ENCODE peak calls at places on chromosomes 12 and 14, in four cellular contexts. C, K, O and Q are unnamed samples.

GRCh38 chr12:68378859-68379628 is 46.9 kb upstream of the MDM1 start:
- DNase-seq in O (peak; percentile 59), C (no peak), K (peak; percentile 53), Q (no peak)

GRCh38 chr14:33134975-33135374 is 196.3 kb downstream of the NPAS3 start:
- DNase-seq in C (no peak), O (no peak), K (no peak), Q (no peak)

GRCh38 chr12:131865196-131865875 is 29.1 kb upstream of the ULK1 start:
- DNase-seq in K (no peak), O (peak; percentile 96), C (no peak), Q (peak; percentile 92)

GRCh38 chr12:103751600-103751999 is 89.4 kb downstream of the NT5DC3 start:
- DNase-seq in C (no peak), K (no peak), O (no peak), Q (no peak)

GRCh38 chr12:113860950-113861349 is 105.2 kb downstream of the RBM19 start:
- DNase-seq in C (no peak), K (no peak), O (peak; percentile 71), Q (peak; percentile 96)

GRCh38 chr14:42192659-42193425 is 586.2 kb downstream of the LRFN5 start:
- DNase-seq in C (no peak), O (peak; percentile 93), K (peak; percentile 9), Q (peak; percentile 1)

GRCh38 chr14:100486025-100486828 is 101.0 kb downstream of the BEGAIN start:
- DNase-seq in K (no peak), O (peak; percentile 35), C (peak; percentile 75), Q (peak; percentile 56)

GRCh38 chr14:20998674-20999366 is at the start of gene SLC39A2:
- DNase-seq in C (no peak), K (peak; percentile 65), O (no peak), Q (peak; percentile 43)

GRCh38 chr14:36784541-36784940 is 122.9 kb downstream of the PAX9 start:
- DNase-seq in O (no peak), C (no peak), K (no peak), Q (no peak)

GRCh38 chr14:105773584-105773983 is 247.2 kb downstream of the TMEM121 start:
- DNase-seq in C (no peak), O (no peak), K (no peak), Q (no peak)

GRCh38 chr12:17296882-17297281 is 690.9 kb upstream of the LMO3 start:
- DNase-seq in C (no peak), K (no peak), O (no peak), Q (no peak)

GRCh38 chr12:124507188-124508109 is 60.0 kb downstream of the NCOR2 start:
- DNase-seq in C (no peak), K (no peak), O (no peak), Q (no peak)

GRCh38 chr12:124504273-124505000 is 63.0 kb downstream of the NCOR2 start:
- DNase-seq in O (no peak), K (no peak), C (no peak), Q (no peak)

GRCh38 chr12:124505001-124505818 is 62.2 kb downstream of the NCOR2 start:
- DNase-seq in O (no peak), K (no peak), C (no peak), Q (no peak)

GRCh38 chr12:124506832-124507153 is 60.6 kb downstream of the NCOR2 start:
- DNase-seq in C (no peak), O (no peak), K (no peak), Q (no peak)

DNA sequence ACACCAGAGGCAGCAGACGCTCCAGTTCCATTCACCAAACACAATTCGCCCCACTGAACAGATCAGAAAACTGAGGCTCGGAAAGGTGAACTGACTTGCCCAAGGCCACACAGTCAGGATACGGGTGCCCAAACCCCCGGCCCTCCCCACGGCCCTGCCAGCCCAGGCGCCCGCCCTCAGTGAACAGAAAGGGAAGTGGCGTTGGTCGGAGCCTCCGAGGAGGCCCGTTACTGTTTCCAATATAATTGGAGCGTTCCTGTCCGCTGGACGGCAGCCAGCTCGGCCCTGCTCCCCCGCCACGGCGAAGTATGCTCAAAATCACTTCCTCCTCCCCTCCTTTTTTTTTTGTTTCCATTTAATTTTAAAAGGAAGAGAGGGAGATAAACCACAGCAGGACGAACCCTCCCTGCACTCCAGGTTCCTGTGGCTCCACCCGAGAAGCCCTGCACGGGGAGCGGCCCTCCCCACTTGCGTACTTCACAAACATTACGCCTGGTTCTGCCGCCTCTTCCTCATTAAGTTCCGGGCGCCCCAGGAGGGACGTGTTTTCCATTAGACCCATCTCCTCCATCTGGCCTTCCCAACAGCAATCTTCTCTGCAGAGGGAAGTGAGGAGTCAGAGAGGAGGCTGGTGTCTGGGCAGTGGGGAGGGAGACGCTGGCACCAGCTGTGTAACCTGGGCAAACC is 61.1 kb downstream of the NCOR2 start:
- DNase-seq in C (peak; percentile 66), O (no peak), K (peak; percentile 73), Q (no peak)
- TF ChIP-seq POLR2A in C (peak; percentile 53), O (no peak), K (peak; percentile 51), Q (no peak)

DNA sequence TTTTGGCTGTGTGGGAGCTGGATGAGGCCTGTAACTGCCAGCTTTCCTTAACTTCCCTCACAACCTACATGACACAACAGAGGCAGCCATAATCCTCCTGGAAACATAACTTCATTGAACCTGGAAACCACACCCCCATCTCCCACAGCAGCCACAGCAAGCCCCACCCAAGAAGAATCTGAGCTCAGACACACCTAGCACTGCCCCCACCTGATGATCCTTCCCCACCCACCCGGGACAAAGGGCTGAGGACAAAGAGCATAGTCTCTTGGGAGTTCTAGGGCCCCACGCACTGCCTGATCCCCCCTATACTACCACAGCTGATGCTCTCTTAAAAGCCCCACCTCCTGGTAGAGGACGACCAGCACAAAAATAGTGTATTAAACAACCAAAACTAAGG is 29.6 kb upstream of the TSPAN8 start:
- DNase-seq in K (no peak), C (no peak), O (no peak), Q (no peak)
- TF ChIP-seq POLR2A in K (no peak), C (no peak), O (no peak), Q (no peak)

DNA sequence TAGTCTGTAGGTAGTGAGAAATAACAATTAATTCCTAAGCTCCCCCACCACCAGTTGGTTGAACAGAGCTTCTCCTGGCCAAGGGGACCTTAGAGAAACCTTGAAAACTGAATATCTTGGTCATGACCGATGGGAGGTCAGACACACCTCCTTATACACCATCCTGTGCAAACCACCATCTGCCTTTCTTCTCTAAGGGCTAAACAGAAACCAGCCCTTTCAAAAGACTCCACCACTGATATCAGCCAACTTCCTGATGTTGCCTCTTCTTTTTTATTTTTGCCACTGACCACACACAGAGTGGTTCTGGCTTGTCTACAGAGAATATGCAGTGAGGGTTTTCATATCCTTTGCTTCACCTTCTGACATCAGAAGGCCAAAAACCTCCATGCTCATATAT is 977.7 kb upstream of the SEL1L start:
- DNase-seq in K (no peak), O (no peak), C (no peak), Q (no peak)
- TF ChIP-seq POLR2A in K (no peak), O (no peak), C (no peak), Q (no peak)

DNA sequence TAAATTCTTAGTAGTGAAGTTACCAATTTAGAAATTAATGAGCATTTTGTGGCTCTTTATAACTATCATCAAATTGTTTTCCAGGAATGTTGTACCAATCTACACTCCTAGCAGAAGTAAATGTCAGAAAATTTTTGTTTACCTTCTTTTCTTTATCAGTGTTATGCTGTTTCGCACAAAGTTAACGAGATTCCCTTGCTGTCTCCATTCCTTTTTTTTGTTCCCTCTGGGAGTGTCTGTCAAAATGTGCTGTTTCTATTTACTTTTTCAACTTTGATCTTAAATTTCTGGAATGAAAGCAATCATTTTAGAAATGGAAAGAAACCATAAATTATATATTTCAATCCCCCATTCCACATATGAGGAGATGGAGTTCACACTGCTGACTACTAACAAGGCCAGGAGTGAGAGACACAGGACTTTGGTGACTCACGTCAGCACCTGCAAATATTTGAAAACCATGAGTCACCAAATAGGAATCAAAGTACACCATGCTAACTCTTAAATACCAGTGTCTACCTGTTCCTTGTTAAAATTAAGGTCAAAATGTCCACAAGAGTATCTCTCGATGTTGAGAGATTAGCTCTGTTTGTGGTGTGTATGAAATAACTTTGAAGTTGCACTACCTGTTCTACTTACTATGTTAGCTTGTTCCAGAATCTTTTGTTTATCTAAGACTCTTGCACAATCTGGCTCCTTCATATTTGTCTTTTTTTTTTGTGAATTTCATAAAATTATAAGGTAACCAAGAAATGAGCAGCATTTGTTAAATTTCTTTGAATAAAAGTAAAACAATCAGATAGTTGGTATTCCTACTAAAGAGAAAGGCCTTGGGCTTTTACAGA is 106.0 kb downstream of the RMST start:
- DNase-seq in C (no peak), K (peak; percentile 84), O (peak; percentile 59), Q (no peak)
- TF ChIP-seq POLR2A in C (no peak), K (no peak), O (no peak), Q (no peak)

GRCh38 chr14:23470947-23471346 is 1.4 kb downstream of the NGDN start:
- DNase-seq in K (no peak), O (no peak), C (no peak), Q (no peak)

GRCh38 chr14:23468704-23469126 is 788 bp upstream of the NGDN start:
- DNase-seq in O (no peak), C (no peak), K (no peak), Q (no peak)

GRCh38 chr14:23469906-23470403 is 452 bp downstream of the NGDN start:
- DNase-seq in O (no peak), K (no peak), C (no peak), Q (no peak)

GRCh38 chr14:23465261-23465660 is 4.2 kb upstream of the NGDN start:
- DNase-seq in K (no peak), C (no peak), O (no peak), Q (no peak)

GRCh38 chr14:23469127-23469905 is at the start of gene NGDN:
- DNase-seq in C (peak; percentile 94), K (peak; percentile 98), O (peak; percentile 100), Q (peak; percentile 67)
- TF ChIP-seq POLR2A in C (peak; percentile 58), K (peak; percentile 12), O (peak; percentile 77), Q (peak; percentile 25)

GRCh38 chr14:95340201-95340697 is 20.5 kb upstream of the CLMN start:
- DNase-seq in O (peak; percentile 64), C (no peak), K (peak; percentile 96), Q (no peak)
- TF ChIP-seq POLR2A in O (no peak), C (no peak), K (no peak), Q (no peak)

GRCh38 chr12:88035271-88035906 is 6.2 kb upstream of the C12orf50 start:
- DNase-seq in K (peak; percentile 89), O (peak; percentile 90), C (peak; percentile 90), Q (peak; percentile 82)
- TF ChIP-seq POLR2A in K (peak; percentile 91), O (peak; percentile 98), C (peak; percentile 79), Q (peak; percentile 98)

DNA sequence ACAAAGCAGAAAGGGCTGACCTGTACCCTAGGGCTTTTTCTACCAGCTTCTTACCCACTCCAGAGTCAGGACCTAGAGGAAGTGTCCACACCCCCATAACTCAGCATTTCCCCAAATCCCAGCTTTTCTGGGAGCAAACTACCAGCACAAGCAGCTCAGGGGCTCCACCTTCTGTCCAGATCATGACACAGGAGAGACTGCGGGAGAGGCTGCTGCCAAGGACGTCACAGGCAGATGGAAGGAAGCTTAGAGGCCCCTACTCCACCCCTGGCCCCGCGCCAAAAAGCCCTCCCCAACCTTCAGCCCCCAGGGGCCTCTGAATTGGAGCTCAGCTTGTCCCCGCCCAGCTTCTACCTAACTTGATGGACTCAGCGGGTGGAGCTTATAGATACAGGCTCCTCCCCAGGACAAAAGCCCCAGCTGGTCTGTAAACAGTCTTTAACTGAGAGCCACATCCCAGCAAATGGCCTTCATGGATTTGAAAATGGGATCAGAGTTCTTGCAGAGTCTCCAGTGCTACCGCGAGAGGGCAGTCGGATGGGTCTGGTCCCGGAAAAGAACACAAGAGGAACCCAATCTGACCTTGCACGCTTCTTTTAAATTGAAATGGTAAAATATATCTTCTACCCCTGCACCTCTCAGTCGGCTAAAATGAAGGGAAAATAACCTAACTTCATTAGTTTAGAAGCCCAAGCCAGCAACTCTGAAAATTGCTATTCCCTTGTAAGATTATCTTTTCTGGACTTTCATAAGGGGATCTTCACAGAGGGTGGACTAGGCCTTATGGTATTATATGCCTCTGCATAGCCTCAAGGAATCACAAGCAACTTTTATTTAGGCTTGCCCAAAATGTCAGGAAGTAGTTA is 6.8 kb upstream of the BAZ2A start:
- DNase-seq in O (peak; percentile 100), C (peak; percentile 99), K (peak; percentile 99), Q (peak; percentile 97)
- TF ChIP-seq POLR2A in O (no peak), C (no peak), K (peak; percentile 76), Q (no peak)